ENCODE peak calls at places on chromosomes 4 and X, in nine cellular contexts. H is neuronal stem cell, N is astrocyte, R is IMR-90, J is fibroblast of lung, X is HCT116, F is MM.1S, D is OCI-LY7, U is K562. B is an unnamed sample.
A peak's percentile ranks its signal among the peaks of the same experiment; 100 is the strongest.

GRCh38 chrX:153334654-153335295 is 822 bp downstream of the ZNF275 start:
- DNase-seq in X (no peak), N (no peak), D (no peak), H (no peak), J (no peak), F (no peak), U (peak; percentile 30), R (no peak), B (no peak)

GRCh38 chrX:40104649-40105015 is 6.9 kb upstream of the BCOR start:
- DNase-seq in R (peak; percentile 67), F (peak; percentile 38), N (no peak), H (no peak), X (no peak), D (peak; percentile 66), U (no peak), J (peak; percentile 69), B (peak; percentile 96)

GRCh38 chr4:24226667-24227066 is 336.8 kb upstream of the PPARGC1A start:
- DNase-seq in U (no peak), R (peak; percentile 72), D (no peak), N (peak; percentile 64), H (no peak), X (no peak), J (peak; percentile 67), F (peak; percentile 72), B (no peak)

GRCh38 chr4:2284161-2284933 is 22.4 kb upstream of the MXD4 start:
- DNase-seq in F (no peak), R (no peak), U (no peak), N (no peak), D (no peak), H (no peak), J (no peak), X (no peak), B (no peak)

GRCh38 chr4:48556268-48556667 is 66.2 kb downstream of the ZAR1 start:
- DNase-seq in R (no peak), X (no peak), D (no peak), F (no peak), U (no peak), J (no peak), H (no peak), N (no peak), B (no peak)

GRCh38 chr4:102141855-102142254 is 203.4 kb downstream of the SLC39A8 start:
- DNase-seq in F (no peak), R (no peak), D (no peak), N (no peak), H (no peak), U (no peak), J (no peak), X (no peak), B (peak; percentile 56)

GRCh38 chr4:10157478-10158354 is 41.1 kb upstream of the WDR1 start:
- DNase-seq in J (peak; percentile 62), H (peak; percentile 55), N (peak; percentile 52), X (peak; percentile 73), F (peak; percentile 53), U (peak; percentile 81), D (peak; percentile 55), R (peak; percentile 81), B (peak; percentile 94)

GRCh38 chrX:133005038-133005437 is 46.6 kb upstream of the HS6ST2 start:
- DNase-seq in H (peak; percentile 9), J (peak; percentile 6), F (peak; percentile 11), U (peak; percentile 9), X (no peak), D (peak; percentile 1), R (peak; percentile 1), N (peak; percentile 4), B (no peak)

GRCh38 chr4:8195841-8196460 is 3.1 kb upstream of the SH3TC1 start:
- DNase-seq in J (no peak), U (no peak), R (no peak), F (no peak), X (no peak), H (no peak), N (no peak), D (no peak), B (peak; percentile 80)

GRCh38 chrX:65667503-65668355 is at the start of gene MSN:
- DNase-seq in X (no peak), H (peak; percentile 23), D (peak; percentile 67), N (no peak), J (peak; percentile 57), U (peak; percentile 84), F (peak; percentile 70), R (peak; percentile 35), B (peak; percentile 80)

GRCh38 chr4:83022724-83023427 is 12.1 kb upstream of the COPS4 start:
- DNase-seq in R (peak; percentile 76), N (peak; percentile 37), H (no peak), X (no peak), D (no peak), U (no peak), J (peak; percentile 49), F (no peak), B (peak; percentile 70)

GRCh38 chr4:39706829-39707511 is 9.0 kb downstream of the UBE2K start:
- DNase-seq in D (no peak), X (no peak), F (no peak), R (no peak), N (peak; percentile 47), J (peak; percentile 68), U (no peak), H (no peak), B (no peak)

GRCh38 chrX:112587194-112587593 is 92.5 kb downstream of the LHFPL1 start:
- DNase-seq in N (no peak), J (no peak), D (no peak), H (no peak), U (no peak), X (no peak), F (no peak), R (no peak), B (no peak)

GRCh38 chr4:174631901-174632758 is 109.8 kb upstream of the HPGD start:
- DNase-seq in N (peak; percentile 12), H (peak; percentile 9), U (peak; percentile 24), R (peak; percentile 23), D (peak; percentile 49), F (peak; percentile 70), J (peak; percentile 33), X (peak; percentile 24), B (no peak)

DNA sequence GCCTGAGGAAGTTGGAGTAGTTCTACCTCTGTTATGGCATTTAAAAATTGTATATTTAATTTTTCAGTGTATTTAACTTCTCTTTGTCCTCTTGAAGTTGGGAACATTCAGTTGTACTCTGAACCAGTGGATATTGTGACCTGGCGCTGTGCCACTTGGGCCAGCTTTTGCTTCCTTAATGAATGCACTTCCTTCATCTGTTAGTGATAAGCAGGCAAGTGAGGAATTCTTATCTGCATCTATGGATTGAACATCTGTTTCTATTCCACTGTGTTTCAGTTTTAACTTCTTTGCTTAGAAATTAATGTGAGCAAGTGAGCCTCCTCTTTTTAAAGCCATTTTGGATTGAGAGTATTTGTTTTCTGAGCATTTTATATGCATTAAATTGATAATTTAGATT is 128.3 kb downstream of the UCHL1 start:
- DNase-seq in D (no peak), U (peak; percentile 17), X (no peak), J (no peak), N (no peak), R (no peak), F (no peak), H (no peak), B (no peak)
- H2AFZ ChIP-seq in D (no peak overlapping the region), U (no peak overlapping the region), X (no peak overlapping the region), J (no peak overlapping the region), N (no peak overlapping the region), R (no peak overlapping the region), F (no peak overlapping the region), H (no peak overlapping the region), B (no peak overlapping the region)

GRCh38 chr4:137360701-137361213 is 171.5 kb downstream of the PCDH18 start:
- DNase-seq in J (no peak), X (no peak), H (no peak), D (no peak), U (no peak), R (no peak), F (no peak), N (no peak), B (no peak)
- H2AFZ ChIP-seq in J (no peak overlapping the region), X (no peak overlapping the region), H (no peak overlapping the region), D (no peak overlapping the region), U (no peak overlapping the region), R (no peak overlapping the region), F (no peak overlapping the region), N (no peak overlapping the region), B (no peak overlapping the region)

DNA sequence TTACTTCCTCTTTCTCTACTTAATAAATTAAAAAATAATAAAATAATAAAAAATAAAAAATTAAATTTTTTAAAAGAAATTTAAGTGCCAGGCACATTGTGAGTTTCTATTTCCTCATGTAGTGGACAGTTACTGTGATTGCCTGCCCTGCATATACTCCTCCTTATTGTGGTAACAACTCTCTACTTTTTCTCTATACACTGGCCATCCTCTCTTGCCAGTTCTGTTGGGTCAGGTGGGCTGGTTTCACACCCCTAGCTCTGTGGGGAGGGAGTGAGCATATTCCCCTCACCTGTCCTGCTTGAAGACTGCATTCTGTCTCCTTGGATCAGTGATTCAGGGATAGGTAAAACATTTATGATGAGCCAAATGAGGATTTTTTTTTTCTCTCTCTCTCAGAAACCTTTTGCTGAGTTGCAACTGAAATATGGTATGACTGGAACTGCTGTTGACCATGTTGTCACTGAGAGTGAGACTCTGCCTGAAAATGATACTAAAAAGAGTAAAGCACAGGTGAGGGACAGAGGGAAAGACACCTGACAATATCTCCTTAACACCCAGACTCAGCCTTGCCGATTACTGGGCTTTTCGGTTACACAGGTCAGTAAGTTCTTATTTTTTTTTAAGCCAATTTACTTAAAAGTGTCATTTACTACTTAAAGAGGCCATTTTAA is 37.2 kb downstream of the CXXC4 start:
- DNase-seq in J (no peak), X (no peak), N (no peak), R (no peak), D (no peak), F (peak; percentile 82), H (no peak), U (no peak), B (no peak)
- H2AFZ ChIP-seq in J (no peak overlapping the region), X (no peak overlapping the region), N (no peak overlapping the region), R (no peak overlapping the region), D (no peak overlapping the region), F (peak overlapping the region; percentile 62), H (no peak overlapping the region), U (no peak overlapping the region), B (no peak overlapping the region)

GRCh38 chr4:89860971-89861370 is 24.0 kb upstream of the SNCA start:
- DNase-seq in F (no peak), D (no peak), U (no peak), J (no peak), X (no peak), H (no peak), N (no peak), R (no peak), B (no peak)
- H2AFZ ChIP-seq in F (no peak overlapping the region), D (no peak overlapping the region), U (no peak overlapping the region), J (no peak overlapping the region), X (no peak overlapping the region), H (peak overlapping the region; percentile 9), N (no peak overlapping the region), R (no peak overlapping the region), B (no peak overlapping the region)

GRCh38 chrX:115030635-115031034 is 13.2 kb upstream of the IL13RA2 start:
- DNase-seq in D (no peak), U (no peak), X (no peak), F (no peak), N (no peak), R (no peak), H (no peak), J (no peak), B (no peak)
- H2AFZ ChIP-seq in D (no peak overlapping the region), U (no peak overlapping the region), X (no peak overlapping the region), F (no peak overlapping the region), N (no peak overlapping the region), R (no peak overlapping the region), H (no peak overlapping the region), J (no peak overlapping the region), B (peak overlapping the region; percentile 36)